ENCODE peak calls at places on chromosome 16, in six cellular contexts. P, B, R, X, Z and D are unnamed samples.

GRCh38 chr16:35352431-35352830 is 1893.0 kb downstream of the TP53TG3F start:
- DNase-seq in B (no peak), X (no peak), Z (no peak), P (no peak), R (no peak), D (no peak)

GRCh38 chr16:75420987-75421819 is 12.1 kb downstream of the CFDP1 start:
- DNase-seq in P (no peak), Z (no peak), B (no peak), X (peak), R (peak), D (no peak)

GRCh38 chr16:81547194-81547918 is 102.7 kb downstream of the CMIP start:
- DNase-seq in Z (no peak), R (no peak), B (no peak), X (no peak), P (no peak), D (no peak)

GRCh38 chr16:88369447-88370008 is 13.2 kb upstream of the ZNF469 start:
- DNase-seq in P (no peak), X (no peak), R (no peak), B (no peak), Z (no peak), D (no peak)

GRCh38 chr16:78528265-78528664 is 428.8 kb downstream of the WWOX start:
- DNase-seq in B (no peak), P (no peak), R (no peak), X (no peak), Z (no peak), D (no peak)

GRCh38 chr16:55842369-55843104 is 9.6 kb upstream of the CES1 start:
- DNase-seq in B (no peak), Z (no peak), P (no peak), R (peak), X (no peak), D (no peak)

GRCh38 chr16:2188395-2188794 is 8.0 kb downstream of the CASKIN1 start:
- DNase-seq in R (no peak), Z (no peak), X (no peak), P (no peak), B (no peak), D (no peak)

GRCh38 chr16:84115919-84116719 is 623 bp downstream of the MBTPS1 start:
- DNase-seq in B (peak), R (peak), X (no peak), P (peak), Z (no peak), D (no peak)

GRCh38 chr16:81996664-81997529 is 14.4 kb downstream of the SDR42E1 start:
- DNase-seq in Z (no peak), B (peak), P (no peak), X (no peak), R (peak), D (no peak)

GRCh38 chr16:71807905-71808592 is 585 bp downstream of the AP1G1 start:
- DNase-seq in X (no peak), B (peak), P (no peak), Z (no peak), R (peak), D (no peak)

GRCh38 chr16:1133810-1134520 is 18.9 kb upstream of the CACNA1H start:
- DNase-seq in R (no peak), P (no peak), Z (no peak), B (no peak), X (no peak), D (no peak)

GRCh38 chr16:80125677-80126076 is 415.1 kb upstream of the DYNLRB2 start:
- DNase-seq in R (no peak), X (no peak), B (no peak), P (no peak), Z (no peak), D (no peak)

GRCh38 chr16:49843758-49844157 is 12.2 kb downstream of the ZNF423 start:
- DNase-seq in P (no peak), B (no peak), X (no peak), Z (no peak), R (no peak), D (no peak)

GRCh38 chr16:84508502-84508901 is 4.0 kb upstream of the MEAK7 start:
- DNase-seq in X (no peak), Z (no peak), B (no peak), R (no peak), P (no peak), D (no peak)

GRCh38 chr16:86566601-86566965 is at the start of gene FOXC2:
- DNase-seq in R (peak), P (peak), Z (no peak), X (peak), B (no peak), D (peak)

GRCh38 chr16:23941025-23941424 is 105.2 kb downstream of the PRKCB start:
- DNase-seq in X (no peak), R (no peak), Z (no peak), P (no peak), B (no peak), D (no peak)

GRCh38 chr16:57518520-57518919 is 17.9 kb downstream of the CCDC102A start:
- DNase-seq in X (no peak), B (no peak), P (no peak), R (no peak), Z (no peak), D (no peak)

GRCh38 chr16:58733248-58733670 is 857 bp downstream of the GOT2 start:
- DNase-seq in X (no peak), B (no peak), Z (no peak), P (no peak), R (peak), D (no peak)

GRCh38 chr16:75062944-75063444 is 53.6 kb downstream of the LDHD start:
- DNase-seq in Z (no peak), P (no peak), B (no peak), R (no peak), X (no peak), D (no peak)

GRCh38 chr16:73071131-73071940 is 23.4 kb upstream of the ZFHX3 start:
- DNase-seq in Z (no peak), X (no peak), P (no peak), B (no peak), R (no peak), D (no peak)

GRCh38 chr16:48531011-48531962 is 78.7 kb downstream of the N4BP1 start:
- DNase-seq in Z (peak), R (no peak), X (peak), B (no peak), P (no peak), D (no peak)

GRCh38 chr16:15960124-15960971 is 10.9 kb downstream of the ABCC1 start:
- DNase-seq in P (no peak), R (no peak), Z (no peak), X (no peak), B (no peak), D (no peak)

GRCh38 chr16:1537138-1537577 is 3.7 kb downstream of the TMEM204 start:
- DNase-seq in P (no peak), Z (no peak), R (no peak), B (no peak), X (no peak), D (no peak)

GRCh38 chr16:57606847-57607501 is 21.5 kb upstream of the ADGRG1 start:
- DNase-seq in B (no peak), R (no peak), Z (peak), X (no peak), P (no peak), D (no peak)

GRCh38 chr16:79047337-79047736 is 553.2 kb downstream of the MAF start:
- DNase-seq in R (no peak), B (no peak), P (no peak), Z (no peak), X (no peak), D (no peak)

GRCh38 chr16:86761117-86761971 is 183.0 kb downstream of the FOXL1 start:
- DNase-seq in Z (no peak), P (no peak), B (no peak), X (peak), R (peak), D (no peak)

GRCh38 chr16:29974291-29975133 is 844 bp downstream of the TAOK2 start:
- DNase-seq in P (no peak), X (no peak), B (no peak), R (peak), Z (no peak), D (no peak)

GRCh38 chr16:51268237-51268636 is 117.2 kb upstream of the SALL1 start:
- DNase-seq in R (no peak), X (no peak), P (no peak), Z (no peak), B (no peak), D (no peak)

GRCh38 chr16:57795431-57795878 is 6.8 kb downstream of the KIFC3 start:
- DNase-seq in P (no peak), Z (no peak), R (peak), X (no peak), B (no peak), D (peak)

GRCh38 chr16:82583415-82583814 is 43.4 kb upstream of the CDH13 start:
- DNase-seq in R (peak), B (no peak), P (no peak), X (no peak), Z (no peak), D (no peak)

GRCh38 chr16:88383401-88384221 is 852 bp downstream of the ZNF469 start:
- DNase-seq in R (peak), P (no peak), Z (no peak), B (no peak), X (no peak), D (no peak)

GRCh38 chr16:11250091-11250785 is 5.8 kb downstream of the SOCS1 start:
- DNase-seq in X (no peak), P (no peak), B (no peak), Z (no peak), R (peak), D (no peak)

GRCh38 chr16:3610698-3611144 is 685 bp downstream of the SLX4 start:
- DNase-seq in P (no peak), B (no peak), X (no peak), R (no peak), Z (no peak), D (no peak)
- H3K27ac ChIP-seq in P (peak), B (no peak), X (peak), R (peak), Z (peak), D (peak)

DNA sequence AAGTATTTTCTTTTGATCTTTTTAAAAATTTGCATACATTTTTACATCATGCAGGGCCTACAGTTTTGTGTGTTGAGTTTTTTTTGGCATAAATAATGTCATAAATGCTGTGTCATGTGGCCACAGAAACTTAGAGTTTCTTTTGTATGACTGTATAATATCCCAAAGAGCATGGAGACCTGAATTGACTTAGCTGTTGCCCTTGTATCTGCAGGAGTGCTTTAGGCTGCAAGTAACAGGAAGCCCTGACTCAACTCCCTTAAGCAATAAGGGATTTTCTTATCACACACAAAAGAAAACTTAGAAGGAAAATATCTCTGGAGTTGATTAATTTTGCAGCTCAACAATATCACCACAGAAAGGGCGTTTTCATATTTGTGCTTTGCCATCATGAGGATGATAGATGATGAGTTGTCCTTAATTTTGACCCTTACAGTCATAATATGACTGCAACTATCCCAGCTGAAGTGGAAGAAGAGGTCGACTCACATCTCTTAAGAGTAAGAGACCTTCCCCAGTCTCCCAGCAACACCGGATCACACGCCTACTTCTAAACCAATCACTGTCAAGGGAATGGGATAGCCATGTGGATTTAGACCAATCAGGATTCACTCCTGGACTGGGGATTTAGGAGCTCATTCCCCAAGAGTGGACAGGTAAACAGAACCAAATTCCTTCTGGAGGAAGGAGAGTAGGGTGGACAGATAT is 138.9 kb downstream of the GSG1L start:
- DNase-seq in X (no peak), P (no peak), Z (no peak), B (no peak), R (no peak), D (no peak)
- H3K27ac ChIP-seq in X (no peak), P (no peak), Z (no peak), B (no peak), R (no peak), D (no peak)

GRCh38 chr16:31473300-31474052 is 1.5 kb downstream of the TGFB1I1 start:
- DNase-seq in X (no peak), B (no peak), R (no peak), P (no peak), Z (no peak), D (no peak)

GRCh38 chr16:31472559-31473203 is 729 bp downstream of the TGFB1I1 start:
- DNase-seq in Z (no peak), B (peak), R (peak), X (peak), P (no peak), D (peak)

GRCh38 chr16:31470615-31471014 is 1.3 kb upstream of the TGFB1I1 start:
- DNase-seq in Z (no peak), B (no peak), R (no peak), P (no peak), X (no peak), D (no peak)

GRCh38 chr16:31471241-31471874 is 594 bp upstream of the TGFB1I1 start:
- DNase-seq in Z (no peak), P (no peak), R (peak), B (no peak), X (no peak), D (no peak)

DNA sequence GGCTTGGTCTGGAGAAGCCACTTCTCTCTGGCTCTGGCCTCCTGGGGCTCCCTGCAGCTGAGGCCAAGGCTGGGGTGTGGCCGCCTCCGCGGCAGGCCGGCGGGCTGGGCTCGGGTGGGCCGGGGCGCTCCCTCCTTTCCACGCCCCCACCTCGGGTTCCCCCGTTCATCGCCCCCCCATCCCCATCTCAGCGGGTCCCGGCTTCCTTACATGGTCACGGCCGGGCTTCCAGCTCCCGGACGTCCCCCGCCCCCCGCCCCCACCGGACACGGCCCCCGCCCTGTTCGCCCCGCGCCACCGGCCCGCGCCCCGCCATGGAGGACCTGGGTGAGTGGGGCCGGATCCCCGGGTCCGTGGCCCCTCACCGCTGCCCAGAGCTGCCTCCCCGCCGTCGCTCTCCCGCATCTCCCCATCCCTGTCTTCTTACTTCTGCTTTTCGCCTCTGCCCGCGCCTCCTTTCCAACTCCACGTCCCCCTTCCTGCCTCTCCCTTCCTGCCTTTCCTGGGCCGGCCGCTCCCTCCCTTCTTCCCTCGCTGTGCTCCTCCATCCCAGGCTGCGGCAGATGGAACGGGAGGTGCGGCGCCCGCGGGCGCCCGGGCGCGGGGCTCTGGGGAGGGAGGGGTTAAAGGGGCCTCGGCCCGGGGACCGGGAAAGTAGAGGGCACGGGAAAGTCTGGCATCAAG is at the start of gene TGFB1I1:
- DNase-seq in X (peak), P (no peak), Z (no peak), B (no peak), R (peak), D (no peak)
- H3K27ac ChIP-seq in X (peak), P (no peak), Z (peak), B (peak), R (peak), D (peak)

GRCh38 chr16:68369697-68370096 is 58.9 kb downstream of the PRMT7 start:
- DNase-seq in B (no peak), R (no peak), Z (no peak), P (no peak), X (no peak), D (no peak)

GRCh38 chr16:68370921-68371651 is 60.3 kb downstream of the PRMT7 start:
- DNase-seq in R (no peak), Z (no peak), P (no peak), X (no peak), B (no peak), D (no peak)

GRCh38 chr16:68369168-68369567 is 58.3 kb downstream of the PRMT7 start:
- DNase-seq in Z (no peak), X (no peak), R (no peak), B (no peak), P (no peak), D (no peak)

GRCh38 chr16:68371706-68372380 is 61.0 kb downstream of the PRMT7 start:
- DNase-seq in Z (no peak), P (no peak), X (no peak), B (no peak), R (no peak), D (no peak)

DNA sequence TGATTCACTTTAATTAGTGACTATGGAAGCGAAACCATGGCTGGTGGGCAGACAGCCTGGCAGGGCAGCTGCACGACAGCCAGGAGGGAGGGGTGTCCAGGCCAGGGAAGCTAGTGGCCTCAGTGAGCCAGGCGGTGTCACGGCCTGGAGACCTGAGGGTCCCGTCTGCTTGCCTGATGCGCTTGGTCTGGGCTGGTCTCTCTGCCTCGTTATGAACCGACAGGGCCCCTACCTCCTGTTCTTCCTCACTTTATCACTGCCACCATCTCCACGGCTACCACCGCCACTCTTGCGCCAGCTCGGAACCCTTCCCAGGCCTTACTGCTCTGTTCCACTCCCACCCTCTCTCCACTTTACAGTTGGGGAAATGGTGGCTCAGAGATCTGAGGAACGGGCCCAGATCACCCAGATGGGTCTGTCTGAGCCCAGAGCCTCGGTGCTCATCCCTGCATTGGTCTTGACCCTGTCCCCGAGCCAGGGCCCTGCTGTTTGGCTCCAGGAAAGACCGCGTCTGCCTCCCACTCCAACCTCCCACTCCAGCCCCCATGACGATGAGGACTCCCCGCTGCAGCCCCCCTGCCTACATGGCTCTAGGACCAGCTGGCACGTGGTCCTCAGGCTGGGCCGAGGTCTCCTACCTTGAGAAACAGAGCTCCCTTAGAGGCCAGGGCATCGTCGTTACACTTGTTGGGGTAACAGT is 59.6 kb downstream of the PRMT7 start:
- DNase-seq in B (no peak), P (no peak), X (no peak), R (no peak), Z (no peak), D (no peak)
- H3K27ac ChIP-seq in B (no peak), P (no peak), X (no peak), R (no peak), Z (no peak), D (no peak)

DNA sequence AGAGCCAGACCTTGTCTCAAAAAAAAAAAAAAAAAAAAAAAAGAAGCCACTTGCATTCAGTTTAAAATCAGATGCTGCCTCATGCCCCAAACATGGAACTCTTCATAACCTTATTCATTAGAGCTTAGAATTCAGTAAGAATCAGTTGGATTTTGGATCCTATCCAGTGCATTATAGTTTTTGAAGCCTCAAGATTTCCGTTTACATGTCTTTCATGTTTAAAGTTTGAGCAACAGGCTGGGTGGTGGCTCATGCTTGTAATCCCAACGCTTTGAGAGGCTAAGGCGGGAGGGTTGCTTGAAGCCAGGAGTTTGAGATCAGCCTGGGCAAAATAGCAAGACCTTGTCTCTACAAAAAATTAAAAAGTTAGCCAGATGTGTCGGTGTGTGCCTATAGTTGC is 54.9 kb downstream of the SNTB2 start:
- DNase-seq in R (peak), Z (no peak), P (no peak), B (no peak), X (no peak), D (no peak)
- H3K27ac ChIP-seq in R (peak), Z (no peak), P (no peak), B (no peak), X (no peak), D (no peak)